ENCODE peak calls at places on chromosomes 12 and 14, in six cellular contexts. A, E, U, F, K and I are unnamed samples.

GRCh38 chr12:88600272-88600671 is 20.0 kb upstream of the KITLG start:
- DNase-seq in A (no peak), E (no peak), U (no peak), F (no peak), K (no peak), I (peak; percentile 53)

GRCh38 chr12:6095269-6095668 is 29.2 kb downstream of the VWF start:
- DNase-seq in A (no peak), E (no peak), U (no peak), F (no peak), K (no peak), I (no peak)

GRCh38 chr12:131229426-131230339 is 276.0 kb downstream of the ADGRD1 start:
- DNase-seq in A (no peak), E (no peak), U (no peak), F (peak; percentile 52), K (no peak), I (peak; percentile 26)

GRCh38 chr12:69161835-69162234 is 77.5 kb upstream of the CPSF6 start:
- DNase-seq in A (peak; percentile 14), E (peak; percentile 15), U (no peak), F (no peak), K (no peak), I (peak; percentile 16)

GRCh38 chr12:100913872-100914600 is 119.5 kb downstream of the ANO4 start:
- DNase-seq in A (no peak), E (no peak), U (no peak), F (no peak), K (no peak), I (no peak)

GRCh38 chr12:58090685-58091084 is 149.3 kb downstream of the ATP23 start:
- DNase-seq in A (no peak), E (no peak), U (no peak), F (no peak), K (no peak), I (no peak)

GRCh38 chr14:87131879-87132278 is 861.1 kb downstream of the GALC start:
- DNase-seq in A (no peak), E (no peak), U (no peak), F (no peak), K (no peak), I (no peak)

GRCh38 chr14:24908592-24909236 is 141.2 kb downstream of the STXBP6 start:
- DNase-seq in A (no peak), E (no peak), U (no peak), F (no peak), K (peak; percentile 11), I (no peak)

GRCh38 chr14:37707716-37708115 is 112.3 kb downstream of the TTC6 start:
- DNase-seq in A (no peak), E (no peak), U (no peak), F (no peak), K (no peak), I (no peak)

GRCh38 chr14:38989917-38990546 is 113.0 kb downstream of the SEC23A start:
- DNase-seq in A (no peak), E (no peak), U (no peak), F (no peak), K (no peak), I (no peak)

GRCh38 chr12:94584370-94584769 is 66.0 kb downstream of the TMCC3 start:
- DNase-seq in A (no peak), E (no peak), U (no peak), F (no peak), K (no peak), I (no peak)

GRCh38 chr12:127767631-127768030 is 499.3 kb upstream of the TMEM132C start:
- DNase-seq in A (no peak), E (no peak), U (no peak), F (no peak), K (no peak), I (no peak)

GRCh38 chr12:107379852-107380567 is 286.7 kb upstream of the CRY1 start:
- DNase-seq in A (no peak), E (no peak), U (no peak), F (no peak), K (peak; percentile 59), I (no peak)

GRCh38 chr14:55416866-55417265 is 5.2 kb upstream of the ATG14 start:
- DNase-seq in A (no peak), E (no peak), U (no peak), F (no peak), K (no peak), I (peak; percentile 26)

GRCh38 chr14:80049055-80049454 is 162.2 kb downstream of the DIO2 start:
- DNase-seq in A (no peak), E (no peak), U (no peak), F (no peak), K (no peak), I (no peak)

GRCh38 chr12:98388126-98388525 is 127.3 kb upstream of the TMPO start:
- DNase-seq in A (no peak), E (no peak), U (no peak), F (no peak), K (no peak), I (no peak)

GRCh38 chr14:72243309-72243708 is 311.1 kb downstream of the RGS6 start:
- DNase-seq in A (no peak), E (no peak), U (no peak), F (no peak), K (no peak), I (no peak)

GRCh38 chr14:103628221-103628683 is 759 bp upstream of the KLC1 start:
- DNase-seq in A (no peak), E (no peak), U (no peak), F (peak; percentile 77), K (peak; percentile 54), I (peak; percentile 76)

GRCh38 chr12:14907953-14908352 is 22.3 kb upstream of the MGP start:
- DNase-seq in A (no peak), E (no peak), U (no peak), F (no peak), K (no peak), I (no peak)

GRCh38 chr12:48767047-48767446 is 21.8 kb downstream of the ADCY6 start:
- DNase-seq in A (no peak), E (no peak), U (no peak), F (peak; percentile 53), K (no peak), I (no peak)

GRCh38 chr12:100068305-100068704 is 74.4 kb downstream of the BLTP3B start:
- DNase-seq in A (no peak), E (no peak), U (no peak), F (no peak), K (no peak), I (no peak)

DNA sequence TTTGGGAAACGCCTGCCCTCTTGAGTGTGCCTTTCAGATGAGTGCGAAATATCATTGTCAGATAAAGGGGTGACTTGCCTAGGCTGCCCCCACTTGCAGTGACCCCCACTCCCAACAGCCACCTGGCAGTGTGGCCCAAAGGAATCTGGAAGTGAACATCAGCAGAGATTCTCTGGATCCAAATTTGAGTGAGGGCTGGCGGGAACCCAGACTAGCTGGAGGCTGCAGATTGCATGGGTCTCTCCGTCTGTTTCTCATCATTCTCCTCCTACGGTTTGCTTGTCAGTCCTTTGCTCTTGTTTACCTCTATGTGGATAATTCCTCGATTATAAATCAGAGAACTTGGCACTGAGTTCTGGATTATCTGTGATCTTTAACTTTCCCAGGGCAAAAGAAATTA is 280.8 kb downstream of the ZFP36L1 start:
- DNase-seq in A (no peak), E (no peak), U (no peak), F (no peak), K (no peak), I (peak; percentile 65)
- H3K4me1 ChIP-seq in A (peaks cover 29% of the 10 kb centered on the region), E (peaks cover 17% of the 10 kb centered on the region), U (peaks cover 36% of the 10 kb centered on the region), F (peaks cover 28% of the 10 kb centered on the region), K (peaks cover 10% of the 10 kb centered on the region), I (peaks cover 36% of the 10 kb centered on the region)

DNA sequence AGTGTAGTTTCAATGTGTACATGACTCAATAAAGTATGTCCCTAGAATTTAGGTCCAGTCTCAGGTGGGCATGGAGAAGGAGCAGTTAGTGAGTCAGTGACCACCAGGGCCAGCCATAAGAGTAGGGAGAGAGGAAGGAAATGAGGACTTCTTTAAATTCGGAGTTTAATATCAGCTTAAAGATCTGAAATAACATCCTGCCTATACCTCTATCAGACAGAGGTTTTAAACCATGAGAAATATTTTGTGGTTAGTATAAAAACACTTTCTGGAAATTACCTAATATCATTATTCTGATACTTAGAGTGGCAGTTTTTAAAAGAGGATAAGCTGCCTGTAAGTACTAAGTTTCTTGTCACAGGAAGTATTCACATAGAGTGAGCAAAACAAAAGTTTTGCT is 61.7 kb upstream of the ST8SIA1 start:
- DNase-seq in A (peak; percentile 64), E (peak; percentile 22), U (no peak), F (no peak), K (no peak), I (no peak)
- H3K4me1 ChIP-seq in A (peaks cover 36% of the 10 kb centered on the region), E (peaks cover 25% of the 10 kb centered on the region), U (peaks cover 34% of the 10 kb centered on the region), F (no peaks in the 10 kb centered on the region), K (no peaks in the 10 kb centered on the region), I (no peaks in the 10 kb centered on the region)

GRCh38 chr12:4273651-4274395 is at the start of gene CCND2:
- DNase-seq in A (peak; percentile 61), E (peak; percentile 73), U (peak; percentile 76), F (peak; percentile 86), K (peak; percentile 74), I (peak; percentile 91)

GRCh38 chr12:4274960-4275868 is 1.7 kb downstream of the CCND2 start:
- DNase-seq in A (no peak), E (no peak), U (no peak), F (no peak), K (no peak), I (no peak)

GRCh38 chr12:4272976-4273650 is 449 bp upstream of the CCND2 start:
- DNase-seq in A (no peak), E (no peak), U (no peak), F (no peak), K (no peak), I (no peak)

GRCh38 chr12:4275869-4276253 is 2.3 kb downstream of the CCND2 start:
- DNase-seq in A (no peak), E (no peak), U (no peak), F (peak; percentile 44), K (no peak), I (no peak)

DNA sequence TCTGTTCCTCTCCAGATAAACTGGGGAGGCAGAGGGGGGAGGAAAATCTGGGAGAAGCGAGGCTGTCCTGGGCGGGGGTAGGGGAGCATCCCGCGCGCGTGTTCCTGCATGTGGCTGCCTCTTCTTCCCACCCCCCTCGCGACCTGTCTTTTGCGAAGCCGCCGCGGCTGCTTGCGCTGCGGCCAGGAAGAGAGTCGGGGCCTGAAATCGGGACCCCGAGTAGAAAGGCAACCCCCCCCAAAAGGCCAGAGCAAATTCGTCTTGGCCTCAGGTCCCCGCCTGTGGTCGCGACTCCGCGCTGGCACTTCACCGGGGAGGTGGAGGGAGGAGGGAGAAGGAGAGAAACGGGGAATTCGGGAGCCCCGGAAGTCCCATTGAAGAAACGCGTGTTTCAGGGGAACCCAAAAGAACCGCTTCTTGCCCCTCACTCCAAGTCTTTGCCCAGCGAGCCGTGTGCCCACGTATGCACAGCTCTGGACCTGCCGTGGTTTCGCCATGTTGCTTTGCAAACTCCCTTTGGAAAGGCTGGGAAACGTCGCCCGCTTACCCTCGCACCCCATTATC is 916 bp downstream of the CCND2 start:
- DNase-seq in A (no peak), E (no peak), U (peak; percentile 67), F (no peak), K (no peak), I (no peak)
- H3K4me1 ChIP-seq in A (peaks cover 43% of the 10 kb centered on the region), E (peaks cover 52% of the 10 kb centered on the region), U (peaks cover 51% of the 10 kb centered on the region), F (peaks cover 16% of the 10 kb centered on the region), K (no peaks in the 10 kb centered on the region), I (peaks cover 36% of the 10 kb centered on the region)

DNA sequence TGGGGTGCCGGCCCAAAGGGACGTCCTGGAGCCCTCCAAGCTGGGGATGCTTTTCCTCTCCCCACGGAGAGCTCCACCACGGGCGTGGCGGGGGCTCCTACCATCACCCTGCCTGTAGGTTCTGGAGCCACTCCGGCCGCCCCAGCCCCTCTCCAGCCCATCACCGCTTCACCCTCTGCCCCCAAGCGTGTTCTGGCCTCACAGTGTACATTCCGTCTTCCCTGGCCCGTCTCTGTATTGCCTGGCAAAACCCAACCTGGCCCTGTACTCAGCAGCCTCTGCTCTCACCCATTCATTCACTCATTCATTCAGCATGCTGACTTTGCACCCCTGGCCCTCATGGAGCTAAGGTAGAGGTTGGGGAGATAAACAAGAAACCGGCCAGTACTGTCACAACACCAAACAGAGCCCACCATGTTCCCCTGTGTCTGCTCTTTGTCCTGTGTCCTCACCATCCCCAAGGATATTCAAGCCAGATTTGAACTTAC is 20.3 kb downstream of the SLC25A29 start:
- DNase-seq in A (no peak), E (no peak), U (no peak), F (no peak), K (no peak), I (no peak)
- H3K4me1 ChIP-seq in A (peaks cover 11% of the 10 kb centered on the region), E (peaks cover 2% of the 10 kb centered on the region), U (peaks cover 5% of the 10 kb centered on the region), F (peaks cover 4% of the 10 kb centered on the region), K (peaks cover 7% of the 10 kb centered on the region), I (peaks cover 24% of the 10 kb centered on the region)